ENCODE peak calls at places on chromosomes 3 and 15, in nine cellular contexts. E is HCT116; X is OCI-LY7; P is A549; D is mammary epithelial cell; U is tibial artery; V is SJSA1; Y is ascending aorta; H is CD4-positive, CD25-positive, alpha-beta regulatory T cell. F is an unnamed sample. For H3K4me1, the result is how much of the 10 kb centered on the place peaks cover.

GRCh38 chr15:67146875-67147381 is 81.5 kb downstream of the SMAD3 start:
- DNase-seq in E (no peak), X (no peak), P (peak), D (peak), U (peak), V (peak), Y (no peak), H (no peak), F (no peak)

GRCh38 chr15:88913850-88914169 is 631 bp upstream of the MFGE8 start:
- DNase-seq in E (no peak), X (no peak), P (peak), D (no peak), U (no peak), V (no peak), Y (no peak), H (no peak), F (no peak)

GRCh38 chr15:95363636-95364035 is 966.9 kb upstream of the NR2F2 start:
- DNase-seq in E (no peak), X (no peak), P (no peak), D (no peak), U (no peak), V (no peak), Y (no peak), H (no peak), F (no peak)

GRCh38 chr3:17158941-17159682 is 274.4 kb downstream of the PLCL2 start:
- DNase-seq in E (no peak), X (no peak), P (no peak), D (peak), U (no peak), V (no peak), Y (peak), H (no peak), F (no peak)

GRCh38 chr3:133444071-133444774 is 44.4 kb downstream of the BFSP2 start:
- DNase-seq in E (no peak), X (peak), P (peak), D (peak), U (no peak), V (peak), Y (no peak), H (peak), F (no peak)

GRCh38 chr3:188607810-188608209 is 453.9 kb downstream of the LPP start:
- DNase-seq in E (no peak), X (no peak), P (no peak), D (no peak), U (no peak), V (no peak), Y (no peak), H (no peak), F (no peak)

GRCh38 chr3:158539414-158540014 is 31.5 kb upstream of the MLF1 start:
- DNase-seq in E (peak), X (peak), P (peak), D (peak), U (no peak), V (no peak), Y (no peak), H (peak), F (peak)

GRCh38 chr3:48187579-48188265 is 495 bp downstream of the CDC25A start:
- DNase-seq in E (no peak), X (peak), P (no peak), D (no peak), U (peak), V (peak), Y (peak), H (no peak), F (no peak)

GRCh38 chr3:112639451-112640332 is 1.3 kb downstream of the CCDC80 start:
- DNase-seq in E (no peak), X (no peak), P (no peak), D (no peak), U (no peak), V (no peak), Y (no peak), H (no peak), F (no peak)

GRCh38 chr3:72889310-72890165 is 1.7 kb downstream of the GXYLT2 start:
- DNase-seq in E (no peak), X (no peak), P (no peak), D (no peak), U (no peak), V (no peak), Y (no peak), H (no peak), F (no peak)

GRCh38 chr15:86164222-86164898 is 84.7 kb downstream of the AGBL1 start:
- DNase-seq in E (no peak), X (no peak), P (no peak), D (peak), U (no peak), V (no peak), Y (no peak), H (no peak), F (no peak)

GRCh38 chr3:101243285-101244211 is 76.8 kb downstream of the IMPG2 start:
- DNase-seq in E (no peak), X (no peak), P (no peak), D (no peak), U (no peak), V (no peak), Y (no peak), H (no peak), F (no peak)

GRCh38 chr3:29926391-29926790 is 645.5 kb downstream of the RBMS3 start:
- DNase-seq in E (no peak), X (no peak), P (no peak), D (no peak), U (no peak), V (no peak), Y (no peak), H (no peak), F (no peak)

GRCh38 chr3:107206945-107207344 is 170.3 kb upstream of the CCDC54 start:
- DNase-seq in E (no peak), X (no peak), P (no peak), D (no peak), U (no peak), V (no peak), Y (no peak), H (no peak), F (no peak)

GRCh38 chr15:86162172-86162591 is 82.5 kb downstream of the AGBL1 start:
- DNase-seq in E (no peak), X (no peak), P (no peak), D (no peak), U (no peak), V (no peak), Y (no peak), H (no peak), F (no peak)

GRCh38 chr3:71972031-71972430 is 187.1 kb upstream of the PROK2 start:
- DNase-seq in E (no peak), X (peak), P (no peak), D (peak), U (no peak), V (no peak), Y (no peak), H (no peak), F (no peak)

GRCh38 chr15:60396560-60396963 is 1.2 kb downstream of the ANXA2 start:
- DNase-seq in E (no peak), X (no peak), P (no peak), D (peak), U (no peak), V (peak), Y (no peak), H (peak), F (no peak)

GRCh38 chr15:60396964-60397771 is 618 bp downstream of the ANXA2 start:
- DNase-seq in E (no peak), X (peak), P (peak), D (peak), U (peak), V (peak), Y (peak), H (peak), F (peak)

GRCh38 chr15:60399246-60399915 is 1.6 kb upstream of the ANXA2 start:
- DNase-seq in E (no peak), X (no peak), P (no peak), D (no peak), U (no peak), V (no peak), Y (no peak), H (no peak), F (no peak)

GRCh38 chr15:60396100-60396499 is 1.7 kb downstream of the ANXA2 start:
- DNase-seq in E (no peak), X (no peak), P (no peak), D (peak), U (no peak), V (peak), Y (no peak), H (no peak), F (no peak)

DNA sequence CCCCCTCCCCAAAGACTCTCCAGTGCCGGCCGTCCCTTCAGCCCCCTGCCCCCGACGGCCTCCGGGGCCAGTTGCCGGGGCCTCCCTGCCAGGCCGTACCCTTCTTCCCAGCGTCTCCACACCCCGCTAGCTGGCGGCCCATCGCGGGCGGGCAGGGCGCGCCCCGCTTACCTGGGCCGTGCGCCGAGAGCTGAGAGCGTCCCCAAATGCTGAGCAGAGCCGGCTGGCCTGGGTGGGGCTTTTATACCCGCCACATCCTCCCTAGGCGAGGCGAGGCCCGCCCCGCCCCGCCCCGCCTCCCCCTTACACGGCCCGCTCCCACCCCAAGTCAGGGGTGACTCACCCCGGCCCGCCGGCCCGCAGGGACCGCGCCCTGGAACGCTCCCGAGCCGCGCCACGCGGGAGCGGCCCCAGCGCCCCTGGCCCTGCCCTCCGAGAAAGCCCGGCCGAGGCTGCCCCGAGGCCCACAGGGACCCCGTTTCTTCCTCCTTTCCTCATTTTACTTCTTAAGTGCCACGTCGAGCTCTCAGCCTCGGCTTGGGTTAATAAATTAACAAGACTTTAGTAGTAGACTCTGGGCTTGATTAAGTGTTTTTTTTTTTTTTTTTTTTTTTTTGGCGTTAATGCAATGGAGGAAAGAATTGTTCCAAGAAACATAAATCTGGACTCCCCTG is at the start of gene ANXA2:
- DNase-seq in E (peak), X (peak), P (peak), D (peak), U (peak), V (peak), Y (peak), H (peak), F (peak)
- H3K4me1 ChIP-seq in E (half or more), X (under half), P (half or more), D (half or more), U (half or more), V (half or more), Y (under half), H (half or more), F (under half)

GRCh38 chr15:56293495-56294292 is 50.0 kb upstream of the RFX7 start:
- DNase-seq in E (no peak), X (no peak), P (no peak), D (no peak), U (no peak), V (no peak), Y (no peak), H (no peak), F (no peak)
- H3K27ac ChIP-seq in E (no peak), X (no peak), P (no peak), D (no peak), U (no peak), V (no peak), Y (no peak), H (no peak), F (no peak)

GRCh38 chr3:46986055-46986730 is 6.7 kb downstream of the NBEAL2 start:
- DNase-seq in E (no peak), X (peak), P (no peak), D (no peak), U (no peak), V (no peak), Y (no peak), H (no peak), F (no peak)

GRCh38 chr3:46985588-46985987 is 6.1 kb downstream of the NBEAL2 start:
- DNase-seq in E (no peak), X (no peak), P (no peak), D (no peak), U (no peak), V (no peak), Y (no peak), H (no peak), F (no peak)

GRCh38 chr3:46987485-46988401 is 8.3 kb downstream of the NBEAL2 start:
- DNase-seq in E (no peak), X (peak), P (no peak), D (peak), U (no peak), V (no peak), Y (no peak), H (peak), F (peak)

GRCh38 chr3:46988616-46989015 is 9.2 kb downstream of the NBEAL2 start:
- DNase-seq in E (no peak), X (no peak), P (no peak), D (no peak), U (no peak), V (no peak), Y (no peak), H (no peak), F (no peak)

DNA sequence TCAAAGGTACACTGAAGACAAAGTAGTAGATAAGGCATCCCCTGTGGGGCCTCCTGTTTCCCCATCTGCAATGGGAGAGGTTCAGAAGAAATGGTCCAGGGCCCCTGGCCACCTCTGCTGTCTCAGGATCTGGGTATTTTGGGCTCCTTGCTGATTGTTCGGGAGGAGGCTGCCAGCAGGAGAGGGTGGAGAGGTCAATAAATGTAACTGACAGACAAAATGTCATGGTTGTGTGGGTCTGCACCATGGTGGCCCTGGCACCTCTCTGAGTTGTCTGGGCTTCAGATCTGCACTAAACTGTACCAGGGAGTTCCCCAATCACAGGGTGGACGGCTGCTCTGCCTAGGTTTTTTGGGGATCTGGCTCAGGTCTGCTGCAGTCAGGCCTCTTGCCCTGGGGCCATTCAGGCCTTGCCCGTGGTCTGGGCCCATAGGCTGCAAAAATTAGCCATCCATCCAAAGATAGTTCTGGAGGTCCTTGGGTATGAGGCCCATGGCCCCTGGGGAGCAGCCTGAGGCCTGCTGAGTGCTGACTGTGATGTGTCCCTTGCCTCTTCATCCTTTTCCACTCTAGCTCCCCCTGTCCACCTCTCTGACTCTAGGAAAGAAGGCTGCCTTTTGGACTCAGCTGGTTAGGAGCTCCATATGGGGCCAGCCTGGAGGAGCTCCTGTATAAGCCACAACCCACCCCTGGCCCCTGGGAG is 7.5 kb downstream of the NBEAL2 start:
- DNase-seq in E (no peak), X (no peak), P (no peak), D (no peak), U (no peak), V (no peak), Y (no peak), H (no peak), F (no peak)
- H3K4me1 ChIP-seq in E (under half), X (half or more), P (under half), D (under half), U (under half), V (under half), Y (under half), H (half or more), F (half or more)

GRCh38 chr3:162337630-162338029 is 841.0 kb downstream of the OTOL1 start:
- DNase-seq in E (no peak), X (no peak), P (no peak), D (no peak), U (no peak), V (no peak), Y (no peak), H (no peak), F (no peak)
- H3K27ac ChIP-seq in E (no peak), X (no peak), P (no peak), D (no peak), U (no peak), V (no peak), Y (no peak), H (no peak), F (no peak)

DNA sequence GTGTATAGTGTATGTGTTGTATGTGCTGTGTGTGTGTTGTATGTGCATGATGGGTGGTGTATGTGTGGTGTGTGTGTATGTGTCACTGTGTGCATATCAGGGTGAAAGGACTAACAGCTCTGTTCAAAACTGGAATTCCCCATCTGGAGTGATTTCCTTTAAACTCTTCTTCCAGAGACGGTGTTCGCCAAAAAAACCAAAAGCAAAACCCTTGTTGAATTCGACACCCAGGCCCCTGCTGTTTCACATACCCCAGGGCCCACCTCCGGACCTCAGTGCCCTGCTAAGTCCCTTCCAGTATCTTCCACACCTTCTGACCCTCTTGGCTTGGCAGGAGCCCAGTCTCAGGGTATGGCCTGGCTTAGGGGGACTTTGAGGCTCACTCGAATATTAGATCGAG is 44.9 kb upstream of the SEC13 start:
- DNase-seq in E (no peak), X (no peak), P (no peak), D (peak), U (no peak), V (no peak), Y (no peak), H (no peak), F (no peak)
- H3K4me1 ChIP-seq in E (under half), X (under half), P (under half), D (under half), U (under half), V (under half), Y (under half), H (under half), F (under half)

DNA sequence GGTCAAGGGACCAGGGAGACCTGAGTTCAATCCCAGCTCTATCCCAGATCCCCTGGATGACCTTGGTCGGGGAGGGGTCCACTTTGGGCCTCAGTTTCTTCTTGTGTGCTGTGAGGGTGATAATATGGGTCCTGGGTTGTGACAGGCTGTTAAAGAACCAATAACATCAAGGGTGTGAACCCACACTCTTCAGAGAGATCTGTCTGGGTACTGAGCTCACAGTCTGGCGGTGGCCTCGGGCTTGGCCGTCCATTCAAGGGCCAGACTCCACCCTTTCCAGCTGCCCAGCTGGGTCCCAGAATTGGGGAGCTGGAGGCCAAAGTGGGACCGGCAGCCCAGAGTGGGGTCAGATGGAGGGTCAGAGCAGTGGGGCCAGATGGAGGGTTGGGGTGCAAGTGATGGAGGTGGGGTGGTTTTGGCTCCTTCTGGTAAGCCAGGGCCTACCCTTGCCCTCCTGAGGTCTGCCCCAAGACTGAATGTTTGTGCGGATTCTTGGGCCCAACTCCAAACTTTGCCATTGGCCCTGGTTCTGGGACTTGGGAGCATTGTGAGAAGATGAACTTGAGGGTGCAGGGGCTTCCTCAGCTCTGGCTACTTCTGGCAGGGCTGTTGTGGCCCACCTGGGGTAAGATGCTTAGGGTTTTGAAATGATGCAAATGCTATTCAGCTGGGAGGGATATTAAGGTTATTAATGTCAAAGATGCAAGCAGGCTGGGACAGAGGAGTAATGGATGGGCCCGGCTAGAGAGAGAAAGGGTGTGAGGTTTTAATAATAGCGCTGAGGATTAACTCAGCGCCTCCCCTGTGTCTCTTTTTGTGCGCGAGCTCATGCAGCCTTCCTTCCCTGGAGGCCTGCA is 1.5 kb downstream of the CORO2B start:
- DNase-seq in E (no peak), X (peak), P (no peak), D (no peak), U (no peak), V (no peak), Y (no peak), H (no peak), F (no peak)
- H3K27ac ChIP-seq in E (no peak), X (peak), P (no peak), D (no peak), U (peak), V (no peak), Y (peak), H (no peak), F (no peak)

GRCh38 chr3:39144095-39144747 is 9.2 kb downstream of the CSRNP1 start:
- DNase-seq in E (no peak), X (no peak), P (no peak), D (no peak), U (peak), V (no peak), Y (no peak), H (no peak), F (no peak)

GRCh38 chr3:39146611-39147373 is 6.6 kb downstream of the CSRNP1 start:
- DNase-seq in E (peak), X (peak), P (peak), D (peak), U (peak), V (peak), Y (peak), H (peak), F (peak)

GRCh38 chr3:39146083-39146501 is 7.3 kb downstream of the CSRNP1 start:
- DNase-seq in E (no peak), X (no peak), P (no peak), D (no peak), U (peak), V (no peak), Y (no peak), H (no peak), F (no peak)

GRCh38 chr3:39143051-39143885 is 10.1 kb downstream of the CSRNP1 start:
- DNase-seq in E (no peak), X (no peak), P (no peak), D (no peak), U (peak), V (no peak), Y (no peak), H (no peak), F (no peak)

DNA sequence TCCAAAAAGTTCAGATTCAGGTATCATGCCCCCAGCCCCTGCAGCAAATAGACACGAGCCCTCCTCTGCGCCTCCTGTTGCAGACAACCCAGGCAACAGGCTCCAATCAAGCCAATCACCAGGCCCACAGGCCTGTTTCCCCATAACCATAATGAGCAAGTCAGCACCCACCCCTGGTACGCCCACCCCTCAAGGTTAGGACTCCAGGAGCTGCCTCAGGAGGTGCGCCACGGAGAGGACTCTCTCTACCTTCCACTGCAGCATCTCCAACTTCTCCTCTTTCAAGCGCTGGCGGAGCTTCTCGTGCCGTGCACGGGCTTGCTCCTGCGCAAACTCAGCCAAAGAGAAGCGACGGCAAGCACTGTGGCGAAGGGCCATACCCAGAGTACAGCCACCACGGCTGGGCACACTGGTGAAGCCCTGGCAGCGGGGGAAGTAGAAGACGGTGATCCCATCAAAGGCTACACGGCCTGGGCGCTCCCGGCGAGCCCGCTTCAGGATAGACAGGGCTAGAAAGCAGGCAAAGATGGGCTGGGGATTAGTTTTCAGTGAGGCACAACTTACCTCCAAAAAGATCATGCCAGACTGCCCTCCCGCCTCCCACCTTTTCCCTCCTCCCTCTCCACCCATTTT is 8.5 kb downstream of the CSRNP1 start:
- DNase-seq in E (no peak), X (no peak), P (no peak), D (no peak), U (peak), V (no peak), Y (no peak), H (no peak), F (no peak)
- H3K4me1 ChIP-seq in E (half or more), X (half or more), P (half or more), D (half or more), U (half or more), V (under half), Y (under half), H (under half), F (under half)